ENCODE peak calls at places on chromosomes 1 and 21, in five cellular contexts. G is activated CD8-positive, alpha-beta memory T cell treated with anti-CD3 and anti-CD28 coated beads, Interleukin-2, amount 50 U/mL, for 4 hours; K is GM04504; O is HCEC 1CT; A is ovary. M is an unnamed sample.

GRCh38 chr1:185279571-185279970 is 37.5 kb downstream of the IVNS1ABP start:
- DNase-seq in O (peak; percentile 47), K (no peak), A (no peak), G (no peak), M (no peak)

GRCh38 chr1:226403522-226404034 is 4.3 kb downstream of the PARP1 start:
- DNase-seq in G (no peak), O (no peak), A (no peak), K (no peak), M (peak; percentile 76)

GRCh38 chr1:2971146-2971501 is 50.1 kb upstream of the ACTRT2 start:
- DNase-seq in G (no peak), A (no peak), K (no peak), O (no peak), M (no peak)

GRCh38 chr21:31514598-31514997 is 144.9 kb upstream of the SOD1 start:
- DNase-seq in G (no peak), O (no peak), K (no peak), A (no peak), M (no peak)

GRCh38 chr1:19448491-19449439 is 36.6 kb downstream of the CAPZB start:
- DNase-seq in K (peak; percentile 90), G (peak; percentile 31), A (no peak), O (peak; percentile 95), M (peak; percentile 90)

GRCh38 chr1:16075337-16076002 is 2.0 kb upstream of the FAM131C start:
- DNase-seq in K (peak; percentile 25), G (no peak), O (peak; percentile 73), A (peak; percentile 75), M (peak; percentile 26)

GRCh38 chr1:1100296-1100695 is 15.6 kb downstream of the C1orf159 start:
- DNase-seq in A (no peak), K (no peak), O (no peak), G (peak; percentile 12), M (no peak)

GRCh38 chr1:8055973-8056372 is 29.9 kb upstream of the ERRFI1 start:
- DNase-seq in A (no peak), G (no peak), K (peak; percentile 45), O (peak; percentile 85), M (no peak)

GRCh38 chr1:205077158-205077933 is 6.9 kb downstream of the TMEM81 start:
- DNase-seq in A (no peak), G (no peak), K (no peak), O (no peak), M (no peak)

GRCh38 chr1:27137022-27137542 is 17.8 kb downstream of the SLC9A1 start:
- DNase-seq in K (no peak), O (no peak), A (no peak), G (peak; percentile 73), M (no peak)

GRCh38 chr1:198915327-198916231 is 276.7 kb downstream of the PTPRC start:
- DNase-seq in G (no peak), O (peak; percentile 29), K (no peak), A (no peak), M (no peak)

GRCh38 chr1:163395767-163396166 is 74.0 kb downstream of the NUF2 start:
- DNase-seq in O (no peak), K (no peak), G (no peak), A (no peak), M (peak; percentile 47)

GRCh38 chr1:225850370-225850769 is 31.8 kb downstream of the TMEM63A start:
- DNase-seq in K (no peak), O (no peak), A (no peak), G (no peak), M (no peak)

GRCh38 chr1:6200188-6200809 is 904 bp upstream of the RPL22 start:
- DNase-seq in G (no peak), K (no peak), A (no peak), O (no peak), M (no peak)

GRCh38 chr1:119631433-119632102 is 16.5 kb downstream of the ZNF697 start:
- DNase-seq in G (no peak), O (peak; percentile 39), A (peak; percentile 94), K (no peak), M (no peak)

GRCh38 chr1:87249803-87250202 is 78.9 kb upstream of the LMO4 start:
- DNase-seq in O (no peak), K (no peak), G (no peak), A (no peak), M (no peak)

GRCh38 chr21:27519357-27519756 is 552.5 kb upstream of the ADAMTS5 start:
- DNase-seq in G (no peak), K (peak; percentile 52), O (peak; percentile 83), A (no peak), M (peak; percentile 41)

GRCh38 chr1:47023268-47024137 is at the start of gene CYP4X1:
- DNase-seq in G (no peak), O (no peak), A (no peak), K (no peak), M (no peak)

GRCh38 chr21:44360174-44360573 is 6.8 kb downstream of the TRPM2 start:
- DNase-seq in G (no peak), K (no peak), O (no peak), A (no peak), M (no peak)

M was measured in Caki2.